ENCODE peak calls at places on chromosomes 7 and 10, in ten cellular contexts. N, U, X, J, V, L, M, P, W and I are unnamed samples.

GRCh38 chr7:99129001-99129400 is 14.9 kb downstream of the SMURF1 start:
- DNase-seq in M (no peak), W (no peak), V (no peak), U (no peak), J (no peak), X (no peak), P (no peak), N (no peak), L (no peak), I (no peak)

GRCh38 chr7:46930336-46930735 is 651.6 kb downstream of the TNS3 start:
- DNase-seq in N (peak), X (peak), U (peak), L (no peak), V (peak), W (no peak), M (no peak), P (peak), J (no peak), I (no peak)

GRCh38 chr10:32207544-32207943 is 139.4 kb downstream of the EPC1 start:
- DNase-seq in U (peak), V (no peak), J (peak), P (no peak), M (no peak), W (peak), N (peak), X (peak), L (peak), I (no peak)

GRCh38 chr7:156827587-156828203 is 65.3 kb downstream of the LMBR1 start:
- DNase-seq in W (no peak), M (no peak), V (no peak), N (no peak), U (peak), X (peak), P (no peak), L (no peak), J (no peak), I (no peak)

GRCh38 chr7:123663200-123663599 is 7.5 kb downstream of the LMOD2 start:
- DNase-seq in X (no peak), P (no peak), L (no peak), N (no peak), W (no peak), M (no peak), U (no peak), J (no peak), V (no peak), I (no peak)

GRCh38 chr10:30425336-30426075 is 8.5 kb upstream of the MAP3K8 start:
- DNase-seq in N (no peak), X (no peak), J (no peak), W (no peak), M (peak), L (no peak), U (no peak), V (no peak), P (no peak), I (no peak)

GRCh38 chr10:8269976-8270375 is 215.5 kb downstream of the GATA3 start:
- DNase-seq in W (no peak), X (peak), N (no peak), V (no peak), L (no peak), M (no peak), P (no peak), J (no peak), U (no peak), I (no peak)

GRCh38 chr10:29186221-29186620 is 102.6 kb upstream of the LYZL1 start:
- DNase-seq in P (no peak), X (no peak), J (no peak), U (no peak), V (no peak), L (no peak), W (no peak), N (no peak), M (no peak), I (no peak)

GRCh38 chr7:16422917-16423316 is 1.6 kb upstream of the CRPPA start:
- DNase-seq in L (no peak), P (no peak), N (no peak), U (no peak), V (no peak), J (no peak), M (no peak), X (peak), W (no peak), I (no peak)

GRCh38 chr10:15642095-15642494 is 77.6 kb downstream of the ITGA8 start:
- DNase-seq in X (no peak), V (no peak), J (no peak), L (no peak), M (no peak), U (peak), N (no peak), P (no peak), W (no peak), I (no peak)

GRCh38 chr10:6766480-6766879 is 186.4 kb upstream of the PRKCQ start:
- DNase-seq in M (no peak), U (peak), L (no peak), J (no peak), V (no peak), N (no peak), W (no peak), X (no peak), P (no peak), I (no peak)

GRCh38 chr10:6583447-6583846 is 3.4 kb upstream of the PRKCQ start:
- DNase-seq in M (no peak), U (no peak), W (no peak), V (no peak), N (no peak), J (no peak), L (no peak), P (no peak), X (no peak), I (no peak)

GRCh38 chr10:103820101-103821062 is 35.0 kb downstream of the SH3PXD2A start:
- DNase-seq in L (peak), P (peak), W (peak), V (peak), U (peak), N (no peak), J (peak), X (no peak), M (no peak), I (peak)

GRCh38 chr7:150968698-150969482 is 9.2 kb downstream of the KCNH2 start:
- DNase-seq in P (no peak), N (no peak), W (no peak), X (no peak), U (no peak), V (no peak), M (no peak), L (no peak), J (peak), I (no peak)

GRCh38 chr10:66925896-66926719 is at the start of gene LRRTM3:
- DNase-seq in P (peak), W (peak), V (peak), L (peak), M (no peak), J (peak), N (peak), X (peak), U (peak), I (peak)
- H3K4me3 ChIP-seq in P (no peak), W (no peak), V (no peak), L (no peak), M (no peak), J (peak), N (no peak), X (no peak), U (no peak), I (no peak)

GRCh38 chr7:134991469-134992339 is 5.4 kb downstream of the AGBL3 start:
- DNase-seq in X (peak), J (no peak), V (no peak), M (no peak), W (peak), U (no peak), N (no peak), P (no peak), L (no peak), I (no peak)

GRCh38 chr7:134986363-134987231 is at the start of gene AGBL3:
- DNase-seq in L (peak), N (peak), W (peak), V (peak), X (peak), J (peak), P (peak), U (peak), M (peak), I (peak)

GRCh38 chr7:134988161-134988560 is 1.9 kb downstream of the AGBL3 start:
- DNase-seq in N (no peak), P (no peak), J (no peak), L (no peak), V (no peak), W (no peak), U (no peak), M (no peak), X (no peak), I (no peak)

DNA sequence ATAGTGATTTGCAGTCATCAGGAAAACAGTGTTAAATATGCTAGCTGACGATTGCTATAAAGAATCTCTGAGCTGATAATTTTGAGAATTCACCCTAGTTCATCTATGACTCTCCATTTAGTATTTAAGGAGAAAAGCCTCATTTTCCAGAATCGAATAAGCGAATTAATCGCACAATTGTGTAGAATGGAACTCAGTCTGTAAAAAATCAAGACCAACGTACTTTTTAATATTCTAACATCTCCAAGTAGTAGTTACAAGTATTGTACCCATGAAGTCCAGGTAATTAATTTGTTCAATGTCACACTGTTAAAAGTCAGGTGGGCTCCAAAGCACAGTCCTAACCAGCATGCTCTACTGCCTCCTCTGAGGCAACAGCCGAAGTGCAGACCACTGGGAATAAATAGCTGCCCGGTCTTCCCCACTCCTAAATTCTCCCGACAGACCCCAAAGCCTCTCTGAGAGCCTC is 380 bp upstream of the AGBL3 start:
- DNase-seq in U (no peak), M (no peak), N (no peak), X (no peak), P (no peak), W (no peak), L (no peak), V (no peak), J (no peak), I (no peak)
- TF ChIP-seq CTCF in U (peak), M (no peak), N (no peak), X (no peak), P (no peak), W (no peak), L (no peak), V (no peak), J (no peak), I (no peak)

GRCh38 chr10:12710594-12711343 is 290.7 kb downstream of the CCDC3 start:
- DNase-seq in J (peak), X (peak), N (peak), P (peak), V (peak), U (peak), L (peak), W (peak), M (no peak), I (peak)

GRCh38 chr10:12709516-12709915 is 292.0 kb downstream of the CCDC3 start:
- DNase-seq in V (no peak), W (no peak), L (no peak), X (peak), N (no peak), P (no peak), U (peak), M (no peak), J (no peak), I (no peak)

GRCh38 chr10:12711344-12711708 is 290.2 kb downstream of the CCDC3 start:
- DNase-seq in U (no peak), J (no peak), L (no peak), N (no peak), W (no peak), X (no peak), M (no peak), P (no peak), V (no peak), I (no peak)

GRCh38 chr10:12710157-12710556 is 291.4 kb downstream of the CCDC3 start:
- DNase-seq in L (no peak), N (no peak), M (no peak), X (no peak), W (no peak), P (no peak), J (no peak), U (no peak), V (no peak), I (no peak)

GRCh38 chr10:12712284-12712983 is 289.1 kb downstream of the CCDC3 start:
- DNase-seq in N (no peak), M (no peak), L (no peak), V (no peak), X (no peak), P (no peak), J (no peak), U (no peak), W (no peak), I (no peak)
- TF ChIP-seq POLR2A in N (no peak), M (no peak), L (no peak), V (no peak), X (no peak), P (no peak), J (no peak), U (no peak), W (no peak), I (no peak)

DNA sequence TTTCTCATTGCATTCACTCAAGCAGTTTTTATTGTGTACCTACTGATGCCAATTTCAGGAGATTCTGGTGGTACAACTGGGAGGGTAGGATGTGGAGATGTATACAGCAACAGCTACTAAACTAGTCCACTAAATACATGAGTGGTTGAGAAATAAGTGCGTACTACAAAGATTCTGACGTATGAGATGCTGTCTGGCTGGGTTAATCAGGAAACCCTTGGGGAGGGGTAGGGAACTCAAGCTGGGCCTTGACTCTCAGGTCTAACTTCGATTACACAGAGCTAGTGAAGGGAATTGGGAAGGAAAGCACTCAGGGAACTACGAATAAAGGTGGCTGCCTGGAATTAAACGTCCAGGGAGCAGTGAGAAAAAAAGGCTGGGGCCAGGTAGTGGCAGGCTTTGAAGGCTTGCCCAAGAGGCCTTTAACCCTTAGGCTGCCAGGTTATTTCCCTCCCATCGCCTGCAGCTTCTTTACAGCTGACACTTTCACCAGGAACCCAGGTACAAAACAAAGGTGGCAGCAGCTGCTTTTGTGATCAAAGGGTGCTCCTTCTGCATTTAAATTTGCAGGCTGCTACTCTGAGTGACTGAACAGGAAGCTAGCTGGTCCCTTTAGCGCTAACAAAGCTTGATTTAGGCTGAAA is 3.2 kb downstream of the MMS19 start:
- DNase-seq in J (no peak), L (no peak), P (no peak), N (no peak), U (peak), X (no peak), M (no peak), W (no peak), V (no peak), I (no peak)
- H3K4me3 ChIP-seq in J (no peak), L (no peak), P (no peak), N (no peak), U (no peak), X (no peak), M (no peak), W (no peak), V (no peak), I (no peak)

GRCh38 chr7:39606941-39607340 is 16.4 kb upstream of the RALA start:
- DNase-seq in M (no peak), W (no peak), X (no peak), U (no peak), V (no peak), J (no peak), L (no peak), P (no peak), N (no peak), I (no peak)

GRCh38 chr7:39607865-39608264 is 15.5 kb upstream of the RALA start:
- DNase-seq in P (no peak), N (no peak), M (no peak), J (no peak), L (no peak), V (no peak), W (no peak), X (no peak), U (no peak), I (no peak)

GRCh38 chr7:39609084-39609461 is 14.3 kb upstream of the RALA start:
- DNase-seq in W (no peak), L (no peak), J (no peak), U (peak), V (no peak), M (no peak), N (no peak), X (no peak), P (no peak), I (no peak)

GRCh38 chr7:39608278-39608677 is 15.1 kb upstream of the RALA start:
- DNase-seq in V (no peak), L (no peak), J (no peak), N (no peak), W (no peak), U (no peak), M (no peak), P (no peak), X (no peak), I (no peak)

GRCh38 chr7:39609462-39610149 is 13.8 kb upstream of the RALA start:
- DNase-seq in V (no peak), X (no peak), N (no peak), L (no peak), U (no peak), P (no peak), W (no peak), M (no peak), J (peak), I (no peak)
- TF ChIP-seq CTCF in V (no peak), X (no peak), N (no peak), L (no peak), U (no peak), P (no peak), W (no peak), M (no peak), J (peak), I (no peak)

DNA sequence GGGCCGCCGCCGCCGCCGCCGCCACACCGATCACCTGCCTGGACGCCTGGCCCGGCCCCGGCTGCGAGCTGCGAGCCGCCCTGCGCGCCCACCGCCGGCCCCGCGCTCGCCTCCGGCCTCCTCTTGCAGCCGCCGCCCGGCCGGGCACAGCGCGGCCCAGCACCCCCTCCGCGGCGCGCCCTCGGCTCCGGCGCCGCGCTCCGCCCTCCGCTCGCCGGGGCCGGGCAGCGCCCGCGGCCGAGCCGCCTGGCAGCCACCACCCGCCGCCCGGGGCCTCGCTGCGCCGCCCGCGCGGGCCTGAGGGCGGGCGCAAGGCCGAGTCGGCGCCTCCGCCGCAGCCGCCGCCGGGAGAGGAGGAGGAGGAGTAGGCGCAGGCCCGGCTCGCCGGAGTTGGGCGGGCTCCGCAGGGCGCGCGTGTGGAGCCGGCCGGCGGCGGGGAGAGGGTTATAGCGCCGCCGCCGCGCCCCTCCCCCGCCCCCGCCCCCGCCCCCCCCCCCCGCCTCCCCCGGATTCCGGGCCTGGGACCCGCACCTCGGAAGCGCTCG is at the start of gene PDGFA:
- DNase-seq in W (peak), N (peak), X (peak), V (peak), L (no peak), M (no peak), U (peak), P (no peak), J (peak), I (no peak)
- TF ChIP-seq POLR2A in W (no peak), N (no peak), X (peak), V (no peak), L (no peak), M (no peak), U (peak), P (no peak), J (no peak), I (no peak)

GRCh38 chr7:154913645-154914579 is 89.0 kb downstream of the PAXIP1 start:
- DNase-seq in L (peak), P (peak), N (peak), V (peak), X (peak), W (peak), U (peak), M (no peak), J (peak), I (peak)
- H3K4me3 ChIP-seq in L (peak), P (no peak), N (no peak), V (no peak), X (no peak), W (no peak), U (no peak), M (peak), J (peak), I (peak)

DNA sequence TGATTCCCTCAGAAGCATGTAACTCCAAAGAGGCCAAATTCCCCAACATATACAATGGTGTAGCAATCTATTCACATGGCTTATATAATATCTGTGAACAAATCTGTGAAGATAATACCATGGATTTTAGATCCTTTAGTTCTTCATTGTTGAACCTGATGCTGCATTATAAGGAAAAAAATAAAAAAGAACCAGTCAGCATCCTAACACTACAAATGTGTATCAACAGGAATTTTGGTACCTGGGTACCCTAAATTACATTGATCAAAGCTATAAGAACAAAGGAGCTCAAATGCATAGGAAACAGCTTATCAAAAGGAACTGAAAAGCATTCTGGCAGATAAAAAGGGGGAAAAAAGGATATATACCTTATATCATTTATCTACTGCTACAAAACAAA is 63.7 kb downstream of the IMMP2L start:
- DNase-seq in N (no peak), U (no peak), X (no peak), W (no peak), J (no peak), P (no peak), V (no peak), M (no peak), L (no peak), I (no peak)
- TF ChIP-seq CTCF in N (no peak), U (no peak), X (no peak), W (no peak), J (no peak), P (no peak), V (no peak), M (no peak), L (no peak), I (no peak)